ENCODE peak calls at places on chromosomes 16 and 17, in six cellular contexts. G is tibial artery, C is NT2/D1, Q is HL-60, Y is heart left ventricle, V is mucosa of descending colon. W is an unnamed sample.

GRCh38 chr16:70630960-70631745 is 15.2 kb upstream of the IL34 start:
- DNase-seq in G (no peak), Y (no peak), V (no peak), Q (no peak), C (no peak), W (no peak)

GRCh38 chr16:46757339-46758050 is 9.4 kb upstream of the MYLK3 start:
- DNase-seq in Y (peak), V (no peak), G (no peak), Q (no peak), C (no peak), W (peak)

GRCh38 chr17:49217651-49218413 is 7.3 kb downstream of the ABI3 start:
- DNase-seq in C (no peak), Q (peak), V (peak), G (peak), Y (peak), W (peak)

GRCh38 chr16:14337303-14338191 is 266.4 kb downstream of the MRTFB start:
- DNase-seq in C (no peak), G (no peak), V (no peak), Y (no peak), Q (no peak), W (no peak)

GRCh38 chr16:4208529-4208835 is 33.4 kb downstream of the SRL start:
- DNase-seq in G (no peak), V (no peak), Q (no peak), Y (no peak), C (no peak), W (no peak)

GRCh38 chr16:73019456-73020362 is 28.2 kb downstream of the ZFHX3 start:
- DNase-seq in Q (no peak), C (no peak), V (no peak), G (no peak), Y (no peak), W (no peak)

GRCh38 chr16:50821586-50821985 is 79.7 kb downstream of the CYLD start:
- DNase-seq in V (no peak), Q (no peak), C (no peak), Y (no peak), G (no peak), W (no peak)

GRCh38 chr17:82589851-82590180 is 58.4 kb downstream of the WDR45B start:
- DNase-seq in V (no peak), Q (no peak), C (no peak), G (no peak), Y (no peak), W (no peak)

GRCh38 chr17:38898812-38899348 is 26.5 kb upstream of the LASP1NB start:
- DNase-seq in C (no peak), G (no peak), Y (peak), V (peak), Q (peak), W (no peak)

GRCh38 chr17:34499576-34499975 is 79.8 kb upstream of the TMEM132E start:
- DNase-seq in C (peak), G (no peak), Y (no peak), V (peak), Q (peak), W (no peak)

GRCh38 chr17:63474174-63474913 is 2.5 kb upstream of the ACE start:
- DNase-seq in Q (no peak), Y (peak), V (peak), G (no peak), C (no peak), W (peak)

GRCh38 chr17:8855477-8856204 is 11.8 kb downstream of the PIK3R6 start:
- DNase-seq in G (no peak), V (no peak), Y (no peak), C (no peak), Q (no peak), W (no peak)

GRCh38 chr17:33778505-33779398 is 476.3 kb upstream of the CCL2 start:
- DNase-seq in V (peak), C (peak), G (peak), Y (peak), Q (peak), W (peak)

GRCh38 chr17:1779571-1780074 is 17.8 kb downstream of the SERPINF1 start:
- DNase-seq in G (peak), Q (no peak), C (no peak), Y (peak), V (peak), W (peak)

GRCh38 chr16:84959784-84960417 is 51.4 kb downstream of the ZDHHC7 start:
- DNase-seq in V (no peak), Q (peak), Y (no peak), C (no peak), G (no peak), W (no peak)

GRCh38 chr17:66383353-66383752 is 80.9 kb downstream of the PRKCA start:
- DNase-seq in G (no peak), V (no peak), Y (no peak), C (no peak), Q (no peak), W (no peak)

GRCh38 chr17:17348872-17349723 is 45.9 kb downstream of the NT5M start:
- DNase-seq in V (no peak), Q (no peak), C (no peak), Y (no peak), G (no peak), W (no peak)

GRCh38 chr16:24853169-24853824 is 7.5 kb downstream of the SLC5A11 start:
- DNase-seq in C (no peak), Q (no peak), G (no peak), V (no peak), Y (no peak), W (no peak)

GRCh38 chr16:50400312-50400966 is 31.7 kb upstream of the BRD7 start:
- DNase-seq in C (no peak), Q (no peak), G (no peak), V (no peak), Y (no peak), W (no peak)

GRCh38 chr16:6861136-6861535 is 471.5 kb upstream of the RBFOX1 start:
- DNase-seq in C (peak), V (no peak), Q (no peak), Y (no peak), G (no peak), W (no peak)

GRCh38 chr16:65889533-65889966 is 476.9 kb upstream of the CDH5 start:
- DNase-seq in Y (no peak), C (no peak), Q (no peak), G (no peak), V (no peak), W (no peak)

GRCh38 chr17:16013943-16014407 is 14.4 kb downstream of the TTC19 start:
- DNase-seq in V (no peak), G (no peak), Y (no peak), C (no peak), Q (no peak), W (no peak)

GRCh38 chr17:7396147-7396546 is 1.8 kb upstream of the PLSCR3 start:
- DNase-seq in V (no peak), Y (no peak), G (no peak), C (no peak), Q (no peak), W (no peak)

GRCh38 chr17:76714822-76715461 is 4.2 kb upstream of the MXRA7 start:
- DNase-seq in C (no peak), G (peak), V (peak), Y (peak), Q (peak), W (peak)

GRCh38 chr16:53356478-53357207 is 77.6 kb upstream of the RBL2 start:
- DNase-seq in V (no peak), C (no peak), G (no peak), Q (no peak), Y (no peak), W (no peak)

GRCh38 chr17:78484300-78485159 is 92.7 kb downstream of the DNAH17 start:
- DNase-seq in Q (no peak), G (no peak), C (no peak), Y (no peak), V (peak), W (no peak)

GRCh38 chr16:85661131-85662035 is 27.4 kb downstream of the GINS2 start:
- DNase-seq in G (no peak), C (no peak), Y (no peak), V (no peak), Q (no peak), W (no peak)

GRCh38 chr17:9644910-9645751 is at the start of gene USP43:
- DNase-seq in Y (no peak), C (no peak), G (no peak), V (peak), Q (peak), W (no peak)

GRCh38 chr17:75592364-75593020 is 4.9 kb downstream of the MYO15B start:
- DNase-seq in Q (no peak), C (no peak), G (no peak), Y (no peak), V (no peak), W (no peak)

GRCh38 chr17:18990331-18990730 is 14.2 kb downstream of the FAM83G start:
- DNase-seq in C (no peak), V (no peak), Q (no peak), Y (no peak), G (no peak), W (no peak)

GRCh38 chr17:15039366-15039765 is 225.8 kb downstream of the PMP22 start:
- DNase-seq in Q (no peak), C (no peak), V (no peak), Y (no peak), G (no peak), W (no peak)

GRCh38 chr17:73138541-73139138 is 26.2 kb upstream of the SSTR2 start:
- DNase-seq in G (no peak), Q (no peak), V (no peak), C (no peak), Y (no peak), W (no peak)

GRCh38 chr17:54883939-54884338 is 16.7 kb upstream of the TOM1L1 start:
- DNase-seq in V (no peak), G (no peak), C (no peak), Q (no peak), Y (no peak), W (no peak)

GRCh38 chr17:13598353-13599167 is 3.2 kb downstream of the HS3ST3A1 start:
- DNase-seq in Y (no peak), C (no peak), V (no peak), Q (no peak), G (no peak), W (no peak)
- H3K4me3 ChIP-seq in Y (no peak), C (no peak), V (no peak), Q (no peak), G (no peak), W (no peak)

GRCh38 chr17:61809816-61810392 is 53.4 kb downstream of the BRIP1 start:
- DNase-seq in G (no peak), V (no peak), C (no peak), Y (no peak), Q (peak), W (no peak)

GRCh38 chr17:61808442-61808841 is 54.9 kb downstream of the BRIP1 start:
- DNase-seq in V (no peak), Y (no peak), C (no peak), G (no peak), Q (no peak), W (no peak)

GRCh38 chr17:61805399-61805798 is 57.9 kb downstream of the BRIP1 start:
- DNase-seq in C (no peak), V (no peak), Q (no peak), G (no peak), Y (no peak), W (no peak)

GRCh38 chr17:61806081-61806828 is 57.1 kb downstream of the BRIP1 start:
- DNase-seq in G (no peak), V (no peak), C (no peak), Q (no peak), Y (no peak), W (no peak)

GRCh38 chr17:61806941-61807340 is 56.4 kb downstream of the BRIP1 start:
- DNase-seq in Q (no peak), Y (no peak), G (no peak), V (no peak), C (no peak), W (no peak)
- H3K4me3 ChIP-seq in Q (no peak), Y (no peak), G (no peak), V (no peak), C (no peak), W (no peak)

GRCh38 chr17:40343126-40344119 is 21.1 kb downstream of the GJD3 start:
- DNase-seq in G (no peak), Q (no peak), C (no peak), V (no peak), Y (peak), W (peak)

GRCh38 chr17:40345161-40346034 is 19.1 kb downstream of the GJD3 start:
- DNase-seq in Y (peak), C (peak), G (peak), Q (no peak), V (peak), W (peak)

GRCh38 chr17:40342575-40343058 is 21.9 kb downstream of the GJD3 start:
- DNase-seq in Y (no peak), V (no peak), G (no peak), C (no peak), Q (no peak), W (no peak)

GRCh38 chr17:40346061-40346767 is 18.3 kb downstream of the GJD3 start:
- DNase-seq in V (no peak), Q (no peak), C (no peak), G (peak), Y (peak), W (no peak)

GRCh38 chr17:40344321-40345160 is 20.0 kb downstream of the GJD3 start:
- DNase-seq in G (no peak), C (no peak), Y (no peak), V (no peak), Q (no peak), W (no peak)
- H3K4me3 ChIP-seq in G (peak), C (peak), Y (peak), V (peak), Q (no peak), W (peak)

DNA sequence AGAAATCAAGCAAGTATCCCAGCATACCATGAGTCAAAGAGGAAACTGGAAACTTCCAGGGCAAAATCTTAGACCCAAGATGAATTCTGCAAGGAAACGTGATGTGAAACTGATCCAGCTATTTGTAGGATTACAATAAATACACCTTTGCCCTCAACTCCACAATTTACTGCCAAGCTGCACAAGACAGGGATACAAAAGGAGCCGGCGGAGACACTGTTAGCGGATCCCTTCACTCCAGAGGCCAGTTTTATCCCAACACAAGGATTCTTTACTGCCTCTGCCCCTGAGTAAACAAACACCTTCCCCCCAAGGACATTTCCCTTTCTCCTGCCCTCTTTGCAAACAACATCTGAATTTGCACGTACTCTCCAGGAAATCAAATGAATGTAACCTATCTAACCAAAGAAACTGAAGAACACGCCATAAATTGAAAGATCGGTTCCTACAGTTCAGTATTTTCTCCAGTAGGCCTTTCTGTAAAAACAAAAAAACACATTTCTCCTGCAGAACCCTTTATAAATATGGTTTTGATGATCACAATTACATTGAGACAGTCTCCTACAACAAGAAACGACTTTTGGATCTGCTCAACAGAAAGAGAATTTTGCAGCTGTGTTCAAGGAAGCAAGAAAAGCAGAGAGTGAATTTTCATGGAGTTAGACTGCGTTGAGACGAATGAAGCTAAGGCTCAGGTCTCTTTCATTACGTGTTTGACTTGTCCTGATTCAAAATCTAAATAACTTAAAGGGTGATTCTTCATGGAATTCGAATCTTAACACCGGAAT is 1.4 kb upstream of the CBX2 start:
- DNase-seq in G (no peak), Y (no peak), Q (no peak), V (no peak), C (no peak), W (no peak)
- H3K4me3 ChIP-seq in G (no peak), Y (peak), Q (no peak), V (no peak), C (peak), W (peak)